ENCODE peak calls at places on chromosomes 5 and 9, in nine cellular contexts. E is ovary; M is OCI-M1; U is glutamatergic neuron; C is RPMI8226; P is CD8-positive, alpha-beta memory T cell; H is astrocyte of the hippocampus; Y is stimulated activated naive B cell treated with anti-CD40 and anti-IgM and Interleukin-4, amounts not matched to agents 10 μg/mL and 1 μg/mL and 100 μg/mL, for 72 hours; D is activated naive CD4-positive, alpha-beta T cell. S is an unnamed sample.

GRCh38 chr5:72380491-72381274 is 60.5 kb downstream of the PTCD2 start:
- DNase-seq in C (peak), D (no peak), H (no peak), E (no peak), M (peak), U (no peak), P (no peak), Y (peak), S (no peak)

GRCh38 chr9:9504869-9505268 is 1107.9 kb downstream of the PTPRD start:
- DNase-seq in C (no peak), H (no peak), Y (no peak), E (no peak), P (no peak), D (no peak), M (no peak), U (no peak), S (no peak)

GRCh38 chr5:67140413-67140812 is 56.2 kb downstream of the CD180 start:
- DNase-seq in H (no peak), M (no peak), Y (no peak), D (no peak), E (no peak), C (no peak), P (no peak), U (no peak), S (no peak)

GRCh38 chr9:92664394-92665152 is 5.4 kb downstream of the IPPK start:
- DNase-seq in M (no peak), U (no peak), D (no peak), H (peak), E (no peak), C (no peak), P (peak), Y (no peak), S (no peak)

GRCh38 chr9:135811796-135812195 is 95.5 kb downstream of the CAMSAP1 start:
- DNase-seq in D (no peak), E (no peak), P (no peak), C (no peak), H (peak), Y (no peak), M (no peak), U (no peak), S (no peak)

GRCh38 chr5:83494102-83494620 is 22.6 kb downstream of the VCAN start:
- DNase-seq in P (no peak), U (no peak), H (no peak), Y (no peak), D (no peak), M (peak), E (no peak), C (no peak), S (no peak)

GRCh38 chr9:13919386-13919785 is 394.6 kb downstream of the NFIB start:
- DNase-seq in P (no peak), Y (no peak), E (no peak), C (no peak), H (peak), U (no peak), D (no peak), M (no peak), S (no peak)

GRCh38 chr9:89025538-89025937 is 34.3 kb downstream of the S1PR3 start:
- DNase-seq in P (no peak), C (no peak), U (no peak), E (no peak), Y (no peak), M (no peak), H (no peak), D (no peak), S (no peak)

GRCh38 chr5:149517461-149518122 is 33.6 kb downstream of the CSNK1A1 start:
- DNase-seq in D (no peak), U (no peak), E (no peak), C (no peak), M (no peak), P (no peak), Y (no peak), H (peak), S (no peak)

GRCh38 chr5:27612161-27612560 is 573.8 kb upstream of the CDH9 start:
- DNase-seq in P (no peak), U (no peak), M (no peak), D (no peak), Y (no peak), H (no peak), E (no peak), C (no peak), S (no peak)

GRCh38 chr9:121278535-121279169 is 10.7 kb downstream of the GSN start:
- DNase-seq in H (peak), U (no peak), C (peak), M (peak), P (no peak), Y (no peak), E (no peak), D (no peak), S (peak)

GRCh38 chr9:108322326-108323098 is 533.3 kb downstream of the ACTL7B start:
- DNase-seq in E (no peak), P (no peak), C (no peak), D (no peak), U (no peak), H (no peak), M (no peak), Y (no peak), S (no peak)

GRCh38 chr5:141758316-141758965 is 76.4 kb upstream of the ARAP3 start:
- DNase-seq in M (no peak), C (no peak), D (no peak), P (no peak), H (peak), U (peak), E (no peak), Y (no peak), S (no peak)

GRCh38 chr5:33361781-33362180 is 79.0 kb upstream of the TARS1 start:
- DNase-seq in D (no peak), M (no peak), Y (no peak), P (no peak), E (no peak), H (no peak), U (no peak), C (no peak), S (no peak)

GRCh38 chr9:113649054-113649453 is 185.5 kb downstream of the RGS3 start:
- DNase-seq in H (peak), D (no peak), U (no peak), Y (no peak), M (no peak), C (peak), E (peak), P (no peak), S (peak)

GRCh38 chr9:116574027-116574679 is 113.0 kb upstream of the TRIM32 start:
- DNase-seq in P (no peak), C (no peak), H (peak), E (no peak), M (peak), D (no peak), U (no peak), Y (no peak), S (no peak)